ENCODE peak calls at places on chromosomes 1 and 21, in five cellular contexts. I is endothelial cell of umbilical vein, T is adrenal gland, C is breast epithelium, U is suprapubic skin. P is an unnamed sample.

GRCh38 chr1:91712393-91712792 is 173.6 kb downstream of the TGFBR3 start:
- DNase-seq in I (no peak), T (no peak), C (no peak), U (no peak), P (no peak)

GRCh38 chr1:110060034-110060661 is 10.3 kb downstream of the ALX3 start:
- DNase-seq in I (peak), T (peak), C (no peak), U (no peak), P (peak)

GRCh38 chr1:33347650-33347992 is 26.7 kb upstream of the A3GALT2 start:
- DNase-seq in I (peak), T (peak), C (no peak), U (no peak), P (peak)

GRCh38 chr1:67126974-67127373 is 7.8 kb downstream of the C1orf141 start:
- DNase-seq in I (no peak), T (no peak), C (no peak), U (no peak), P (no peak)

GRCh38 chr1:26278303-26278702 is 1.6 kb upstream of the SH3BGRL3 start:
- DNase-seq in I (no peak), T (no peak), C (peak), U (peak), P (peak)

GRCh38 chr1:227942021-227942715 is 5.6 kb downstream of the WNT9A start:
- DNase-seq in I (no peak), T (peak), C (no peak), U (peak), P (no peak)

GRCh38 chr1:226743259-226743658 is 4.2 kb upstream of the ITPKB start:
- DNase-seq in I (no peak), T (no peak), C (no peak), U (no peak), P (no peak)

GRCh38 chr1:61053712-61054608 is 28.4 kb upstream of the NFIA start:
- DNase-seq in I (no peak), T (peak), C (no peak), U (no peak), P (no peak)

GRCh38 chr1:231493421-231494185 is 34.9 kb upstream of the TSNAX start:
- DNase-seq in I (peak), T (no peak), C (no peak), U (no peak), P (no peak)

GRCh38 chr1:156524481-156524869 is 23.9 kb upstream of the MEF2D start:
- DNase-seq in I (no peak), T (no peak), C (no peak), U (no peak), P (no peak)

GRCh38 chr1:90671736-90672135 is 45.4 kb downstream of the BARHL2 start:
- DNase-seq in I (no peak), T (no peak), C (no peak), U (no peak), P (no peak)

GRCh38 chr1:188599313-188599712 is 1770.6 kb downstream of the PLA2G4A start:
- DNase-seq in I (no peak), T (no peak), C (no peak), U (no peak), P (no peak)

GRCh38 chr1:65229754-65230339 is 79.5 kb upstream of the DNAJC6 start:
- DNase-seq in I (no peak), T (no peak), C (no peak), U (no peak), P (no peak)

GRCh38 chr1:55868026-55868425 is 652.9 kb upstream of the USP24 start:
- DNase-seq in I (peak), T (no peak), C (no peak), U (no peak), P (no peak)

GRCh38 chr21:45335761-45336534 is 48.3 kb upstream of the POFUT2 start:
- DNase-seq in I (no peak), T (no peak), C (no peak), U (peak), P (no peak)

DNA sequence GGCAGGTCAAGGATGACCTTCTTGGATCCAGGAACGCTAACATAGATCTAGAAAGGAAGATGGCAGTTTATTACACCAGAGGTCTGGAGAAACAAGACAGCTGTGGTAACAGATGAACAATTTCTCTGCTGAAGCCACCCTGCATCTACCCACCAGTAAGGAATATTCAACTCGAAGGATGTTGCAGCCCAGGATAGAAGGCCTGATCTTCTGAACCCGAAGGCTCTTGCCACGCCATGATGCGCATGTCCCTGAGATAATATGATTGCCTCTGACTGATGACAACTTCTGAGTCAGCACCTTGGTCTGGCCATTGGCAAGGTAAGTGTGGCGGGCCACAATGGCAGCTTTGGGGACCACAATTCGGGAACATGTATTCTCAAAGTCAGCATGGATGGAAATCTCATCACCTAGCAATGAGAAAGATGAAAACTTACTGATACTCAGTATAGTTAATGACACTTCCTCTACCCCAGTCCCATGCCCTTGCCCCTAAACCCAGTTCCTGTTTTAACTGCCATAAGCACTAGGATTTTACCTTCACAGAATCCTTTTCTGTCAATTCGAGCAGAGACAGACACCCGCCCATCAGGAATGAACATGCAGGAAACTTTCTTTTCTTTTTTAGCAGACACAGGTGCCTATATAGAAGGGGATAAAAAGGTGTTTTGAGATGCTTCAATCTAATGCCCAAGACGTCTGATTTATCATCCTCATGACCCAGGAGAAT is 1.8 kb downstream of the TXNIP start:
- DNase-seq in I (no peak), T (peak), C (no peak), U (peak), P (no peak)
- TF ChIP-seq POLR2A in I (no peak), T (peak), C (no peak), U (no peak), P (no peak)

GRCh38 chr1:99969729-99970591 is at the start of gene SLC35A3:
- DNase-seq in I (peak), T (peak), C (peak), U (peak), P (peak)
- TF ChIP-seq POLR2A in I (no peak), T (no peak), C (no peak), U (no peak), P (peak)

GRCh38 chr21:35048706-35049617 is at the start of gene RUNX1:
- DNase-seq in I (peak), T (peak), C (peak), U (no peak), P (peak)

GRCh38 chr21:35053356-35054096 is 4.4 kb upstream of the RUNX1 start:
- DNase-seq in I (no peak), T (no peak), C (no peak), U (no peak), P (no peak)

GRCh38 chr21:35050348-35051286 is 1.5 kb upstream of the RUNX1 start:
- DNase-seq in I (no peak), T (no peak), C (no peak), U (no peak), P (peak)

GRCh38 chr21:35052786-35053185 is 3.7 kb upstream of the RUNX1 start:
- DNase-seq in I (no peak), T (no peak), C (no peak), U (no peak), P (no peak)

DNA sequence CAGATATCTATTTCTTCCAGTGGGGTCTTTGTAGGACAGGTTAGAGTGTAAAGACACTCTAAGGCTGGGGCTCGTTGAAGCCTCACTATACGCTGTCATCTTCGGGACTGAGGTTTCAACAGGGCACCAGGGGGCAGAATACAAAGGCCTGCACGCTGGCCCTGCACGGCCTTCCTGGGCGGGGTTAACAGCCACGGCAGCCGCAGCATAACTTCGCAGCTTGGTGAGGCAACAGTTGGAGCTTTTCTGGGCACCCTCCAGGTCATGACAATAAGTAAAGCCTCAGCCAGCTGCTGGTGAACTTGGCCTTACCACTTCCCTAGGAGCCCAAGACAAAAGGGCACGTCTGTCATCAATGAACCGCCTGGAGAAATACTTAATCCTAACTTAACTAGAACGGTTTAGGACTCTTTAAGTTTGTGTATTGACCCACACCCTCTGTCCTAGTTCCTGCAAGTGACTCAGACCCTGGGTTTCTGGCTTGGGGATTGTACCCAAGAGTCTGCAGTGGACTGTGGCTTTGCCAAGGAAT is 2.3 kb upstream of the RUNX1 start:
- DNase-seq in I (peak), T (peak), C (peak), U (peak), P (peak)
- TF ChIP-seq POLR2A in I (no peak), T (no peak), C (no peak), U (no peak), P (peak)

DNA sequence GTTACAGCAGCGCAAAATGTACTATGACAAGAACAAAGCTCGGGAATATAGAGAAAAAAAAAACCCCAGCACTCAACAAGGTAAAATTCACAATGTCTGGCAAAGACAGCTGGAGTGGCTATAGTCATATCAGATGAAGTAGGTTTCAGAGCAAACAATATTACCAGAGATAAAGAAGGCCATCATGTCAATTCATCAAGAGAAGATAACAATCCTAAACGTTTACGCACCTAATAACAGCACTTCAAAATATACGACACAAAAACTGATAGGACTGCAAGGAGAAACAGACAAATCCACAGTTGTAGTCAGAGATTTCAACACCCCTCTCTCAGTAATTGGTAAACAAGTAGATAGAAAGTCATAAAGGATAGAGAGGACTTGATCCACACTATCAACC is 455.2 kb downstream of the PTPRU start:
- DNase-seq in I (no peak), T (no peak), C (no peak), U (no peak), P (no peak)
- TF ChIP-seq POLR2A in I (no peak), T (no peak), C (no peak), U (no peak), P (no peak)

P was measured in H54.